ENCODE peak calls at places on chromosome 7, in four cellular contexts. One of them, this sample, is unnamed. For H3K4me1, the result is how much of the 10 kb centered on the place peaks cover.

GRCh38 chr7:129713544-129713943 is 102.0 kb downstream of the NRF1 start:
- DNase-seq in transverse colon: no peak
- DNase-seq in IMR-90: no peak
- DNase-seq in heart left ventricle: no peak
- DNase-seq in this sample: no peak

GRCh38 chr7:129567377-129567776 is 44.1 kb upstream of the NRF1 start:
- DNase-seq in transverse colon: no peak
- DNase-seq in IMR-90: no peak
- DNase-seq in heart left ventricle: no peak
- DNase-seq in this sample: no peak

GRCh38 chr7:99628471-99629465 is 12.0 kb downstream of the ZSCAN25 start:
- DNase-seq in transverse colon: no peak
- DNase-seq in IMR-90: no peak
- DNase-seq in heart left ventricle: no peak
- DNase-seq in this sample: no peak

GRCh38 chr7:137386966-137387365 is 43.4 kb upstream of the PTN start:
- DNase-seq in transverse colon: no peak
- DNase-seq in IMR-90: no peak
- DNase-seq in heart left ventricle: no peak
- DNase-seq in this sample: no peak

GRCh38 chr7:107467972-107468371 is 1.9 kb upstream of the GPR22 start:
- DNase-seq in transverse colon: no peak
- DNase-seq in IMR-90: no peak
- DNase-seq in heart left ventricle: no peak
- DNase-seq in this sample: no peak

GRCh38 chr7:19128856-19129255 is 11.4 kb upstream of the TWIST1 start:
- DNase-seq in transverse colon: no peak
- DNase-seq in IMR-90: peak
- DNase-seq in heart left ventricle: no peak
- DNase-seq in this sample: no peak

GRCh38 chr7:35366167-35367155 is 112.6 kb upstream of the TBX20 start:
- DNase-seq in transverse colon: no peak
- DNase-seq in IMR-90: no peak
- DNase-seq in heart left ventricle: no peak
- DNase-seq in this sample: no peak

GRCh38 chr7:75039166-75039565 is 34.4 kb downstream of the RCC1L start:
- DNase-seq in transverse colon: no peak
- DNase-seq in IMR-90: peak
- DNase-seq in heart left ventricle: no peak
- DNase-seq in this sample: no peak

GRCh38 chr7:107169120-107170050 is 582 bp downstream of the HBP1 start:
- DNase-seq in transverse colon: peak
- DNase-seq in IMR-90: peak
- DNase-seq in heart left ventricle: peak
- DNase-seq in this sample: peak

GRCh38 chr7:25968205-25968993 is 183.6 kb upstream of the NFE2L3 start:
- DNase-seq in transverse colon: peak
- DNase-seq in IMR-90: no peak
- DNase-seq in heart left ventricle: no peak
- DNase-seq in this sample: no peak
- TF ChIP-seq POLR2A in transverse colon: no peak
- TF ChIP-seq POLR2A in IMR-90: no peak
- TF ChIP-seq POLR2A in heart left ventricle: no peak
- TF ChIP-seq POLR2A in this sample: no peak

DNA sequence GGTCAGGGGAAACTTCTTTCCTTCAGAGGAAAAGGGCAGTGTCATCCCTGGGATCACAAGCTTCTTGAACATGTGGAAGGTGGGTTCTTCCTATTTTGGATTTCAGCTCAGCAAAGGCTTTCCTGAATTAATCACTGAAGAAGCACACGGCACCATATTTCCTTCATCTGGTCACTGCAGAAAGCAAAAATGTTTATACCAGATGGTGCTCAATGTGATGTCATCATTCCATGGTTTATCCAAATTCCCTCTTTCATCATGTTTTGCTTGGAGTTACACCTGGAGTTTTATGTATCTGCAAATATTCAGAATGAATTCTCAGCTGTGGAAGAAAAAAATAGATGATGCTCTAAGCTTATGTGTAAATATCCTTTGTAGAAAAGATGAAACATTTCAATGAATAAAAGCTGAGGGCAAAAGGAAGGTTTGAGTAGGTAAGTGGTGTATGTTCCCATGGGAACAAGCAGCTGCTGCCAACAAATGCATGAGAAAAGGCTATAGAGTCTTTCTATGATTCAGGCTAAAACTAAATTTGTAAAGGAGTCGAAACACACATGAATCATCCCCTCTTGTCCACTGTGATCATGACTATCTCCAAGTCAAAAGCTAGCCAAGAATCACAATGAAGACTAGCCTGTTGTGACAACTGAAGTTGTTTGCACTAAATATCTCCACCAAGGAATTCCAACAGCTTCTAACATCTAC is 26.9 kb upstream of the BPGM start:
- DNase-seq in transverse colon: no peak
- DNase-seq in IMR-90: peak
- DNase-seq in heart left ventricle: no peak
- DNase-seq in this sample: no peak
- H3K4me1 ChIP-seq in transverse colon: under half
- H3K4me1 ChIP-seq in IMR-90: under half
- H3K4me1 ChIP-seq in heart left ventricle: under half
- H3K4me1 ChIP-seq in this sample: under half

GRCh38 chr7:105775580-105775979 is 100.8 kb downstream of the ATXN7L1 start:
- DNase-seq in transverse colon: no peak
- DNase-seq in IMR-90: no peak
- DNase-seq in heart left ventricle: no peak
- DNase-seq in this sample: no peak

GRCh38 chr7:105776986-105777910 is 99.2 kb downstream of the ATXN7L1 start:
- DNase-seq in transverse colon: no peak
- DNase-seq in IMR-90: peak
- DNase-seq in heart left ventricle: no peak
- DNase-seq in this sample: no peak

GRCh38 chr7:105776068-105776790 is 100.2 kb downstream of the ATXN7L1 start:
- DNase-seq in transverse colon: peak
- DNase-seq in IMR-90: peak
- DNase-seq in heart left ventricle: no peak
- DNase-seq in this sample: peak

GRCh38 chr7:105779856-105780815 is 96.3 kb downstream of the ATXN7L1 start:
- DNase-seq in transverse colon: no peak
- DNase-seq in IMR-90: no peak
- DNase-seq in heart left ventricle: no peak
- DNase-seq in this sample: peak

DNA sequence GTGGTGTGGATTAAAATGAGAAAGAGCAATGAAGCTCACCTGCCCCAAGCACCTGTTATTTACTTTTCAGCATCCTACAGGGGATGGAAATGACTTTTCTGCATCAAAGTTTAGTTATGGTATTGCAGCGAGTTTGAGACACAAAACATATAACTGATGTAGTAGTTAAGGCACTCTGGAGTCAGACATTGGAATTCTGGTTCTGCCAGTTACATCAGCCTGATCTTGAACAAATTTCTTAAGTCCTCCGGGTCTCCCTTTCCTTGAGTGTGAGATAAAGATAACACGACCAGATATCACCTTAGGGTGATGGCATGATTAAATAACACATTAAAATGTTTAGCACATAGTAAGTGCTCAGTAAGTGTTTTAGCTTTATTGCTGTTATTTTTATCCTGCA is 97.4 kb downstream of the ATXN7L1 start:
- DNase-seq in transverse colon: no peak
- DNase-seq in IMR-90: no peak
- DNase-seq in heart left ventricle: no peak
- DNase-seq in this sample: no peak
- H3K4me3 ChIP-seq in transverse colon: no peak
- H3K4me3 ChIP-seq in IMR-90: no peak
- H3K4me3 ChIP-seq in heart left ventricle: no peak
- H3K4me3 ChIP-seq in this sample: no peak

GRCh38 chr7:73899731-73900142 is 38.8 kb downstream of the TMEM270 start:
- DNase-seq in transverse colon: peak
- DNase-seq in IMR-90: peak
- DNase-seq in heart left ventricle: peak
- DNase-seq in this sample: peak
- TF ChIP-seq POLR2A in transverse colon: no peak
- TF ChIP-seq POLR2A in IMR-90: no peak
- TF ChIP-seq POLR2A in heart left ventricle: no peak
- TF ChIP-seq POLR2A in this sample: no peak

DNA sequence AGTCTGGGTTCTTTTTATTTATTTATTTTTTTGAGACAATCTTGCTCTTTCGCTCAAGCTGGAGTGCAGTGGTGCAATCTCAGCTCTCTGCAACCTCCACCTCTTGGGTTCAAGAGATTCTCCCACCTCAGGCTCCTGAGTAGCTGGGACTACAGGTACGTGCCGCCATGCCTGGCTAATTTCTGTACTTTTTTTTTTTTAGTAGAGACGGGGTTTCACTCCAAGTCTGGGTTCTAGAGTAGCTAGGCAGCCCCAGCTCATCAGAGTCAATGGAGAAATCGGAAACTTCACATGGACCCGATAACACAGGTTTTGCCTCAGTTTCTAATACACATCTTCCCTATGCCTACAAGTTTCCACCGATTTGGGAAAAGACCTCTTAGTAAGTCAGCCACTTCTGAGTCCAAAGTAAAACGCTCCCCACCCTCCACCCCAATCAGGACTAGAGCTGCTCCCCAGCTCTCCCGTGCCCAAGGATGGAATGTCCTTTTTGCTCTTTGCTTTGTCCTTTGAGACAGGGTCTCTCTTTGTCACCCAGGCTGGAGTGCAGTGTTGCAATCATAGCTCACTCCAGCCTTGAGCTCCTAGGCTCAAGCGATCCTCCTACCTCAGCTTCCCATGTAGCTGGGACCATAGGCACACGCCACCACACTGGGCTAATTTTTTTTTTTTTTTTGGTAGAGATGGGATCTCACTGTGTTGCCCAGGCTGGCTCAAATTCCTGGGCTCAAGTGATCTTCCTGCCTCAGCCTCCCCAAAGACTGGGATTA is 3.8 kb upstream of the SERPINE1 start:
- DNase-seq in transverse colon: no peak
- DNase-seq in IMR-90: no peak
- DNase-seq in heart left ventricle: no peak
- DNase-seq in this sample: no peak
- H3K4me1 ChIP-seq in transverse colon: under half
- H3K4me1 ChIP-seq in IMR-90: under half
- H3K4me1 ChIP-seq in heart left ventricle: under half
- H3K4me1 ChIP-seq in this sample: under half

DNA sequence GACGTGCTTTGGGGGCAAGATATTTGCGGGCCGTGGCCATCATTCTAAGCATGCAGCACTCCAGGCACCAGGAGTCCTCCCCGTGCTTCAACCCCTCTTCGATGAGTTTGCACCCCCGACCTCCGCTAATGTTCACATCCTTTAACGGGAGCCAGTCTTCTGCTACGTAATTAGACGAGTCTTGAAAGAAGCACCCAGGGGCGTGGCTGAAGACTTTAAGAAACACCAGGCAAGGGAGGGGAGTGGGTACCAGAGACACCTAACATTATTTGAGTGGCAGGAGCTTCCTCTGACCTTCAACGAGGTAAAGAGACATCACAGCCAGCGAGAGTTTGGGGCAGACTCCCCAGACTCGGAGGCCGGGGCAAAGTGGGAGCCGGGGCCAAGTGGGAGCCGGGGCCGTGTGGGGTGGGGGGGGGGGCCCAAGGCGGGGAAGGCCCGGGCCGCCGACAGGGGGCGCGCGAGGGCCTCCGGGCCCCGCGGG is 31.1 kb upstream of the TOMM7 start:
- DNase-seq in transverse colon: peak
- DNase-seq in IMR-90: no peak
- DNase-seq in heart left ventricle: no peak
- DNase-seq in this sample: no peak
- H3K4me3 ChIP-seq in transverse colon: peak
- H3K4me3 ChIP-seq in IMR-90: peak
- H3K4me3 ChIP-seq in heart left ventricle: peak
- H3K4me3 ChIP-seq in this sample: no peak

DNA sequence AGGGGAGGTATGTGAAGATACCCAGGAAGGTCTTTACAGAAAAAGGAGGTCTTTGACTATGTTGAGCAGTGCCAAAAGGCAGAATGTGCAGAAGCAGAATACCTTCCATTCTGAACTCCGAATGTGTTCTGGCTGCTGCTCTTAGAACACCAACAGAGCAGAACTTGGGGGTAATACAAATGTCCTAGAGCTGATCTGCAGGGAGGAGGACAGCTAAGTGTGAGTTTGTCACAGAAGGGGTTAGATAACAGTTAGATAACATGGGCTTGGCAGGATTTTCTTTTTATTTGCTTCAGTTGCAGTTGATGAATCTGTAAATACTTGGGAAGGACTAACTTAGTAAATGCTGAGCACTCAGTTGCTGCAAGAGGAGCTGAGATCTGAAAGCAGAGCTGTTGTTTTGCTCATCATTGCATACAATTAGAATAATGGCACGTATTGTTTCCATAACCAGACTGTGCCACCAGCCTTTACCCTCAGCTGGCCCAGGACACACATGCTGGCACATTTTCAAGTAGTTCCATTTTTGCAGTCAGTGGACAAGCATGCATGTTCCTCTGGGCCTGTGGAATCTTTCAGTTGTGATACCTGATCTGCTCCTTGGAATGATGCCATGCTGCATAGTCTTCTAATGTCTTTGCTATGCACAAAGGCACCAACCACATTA is 55.9 kb downstream of the GSDME start:
- DNase-seq in transverse colon: no peak
- DNase-seq in IMR-90: peak
- DNase-seq in heart left ventricle: no peak
- DNase-seq in this sample: no peak
- TF ChIP-seq POLR2A in transverse colon: no peak
- TF ChIP-seq POLR2A in IMR-90: no peak
- TF ChIP-seq POLR2A in heart left ventricle: no peak
- TF ChIP-seq POLR2A in this sample: no peak

This sample was measured in adrenal gland.